ENCODE peak calls at places on chromosomes 6 and 20, in seven cellular contexts. One of them, this sample, is unnamed.

GRCh38 chr6:111914617-111915016 is 41.4 kb upstream of the FYN start:
- DNase-seq in SJCRH30: no peak
- DNase-seq in stimulated activated CD4-positive, alpha-beta T cell treated with anti-CD3 and anti-CD28 coated beads, Interleukin-12 subunit alpha, Interleukin-12 subunit beta, amount 100 ng/mL, for 4 hours: no peak
- DNase-seq in stimulated activated CD8-positive, alpha-beta memory T cell treated with anti-CD3 and anti-CD28 coated beads, Interleukin-12 subunit alpha, Interleukin-12 subunit beta, amount 100 ng/mL, for 1 hour: no peak
- DNase-seq in AG09309: no peak
- DNase-seq in MM.1S: no peak
- DNase-seq in left ventricle myocardium superior: no peak
- DNase-seq in this sample: no peak

GRCh38 chr6:45554596-45554995 is 176.9 kb upstream of the SUPT3H start:
- DNase-seq in SJCRH30: no peak
- DNase-seq in stimulated activated CD4-positive, alpha-beta T cell treated with anti-CD3 and anti-CD28 coated beads, Interleukin-12 subunit alpha, Interleukin-12 subunit beta, amount 100 ng/mL, for 4 hours: no peak
- DNase-seq in stimulated activated CD8-positive, alpha-beta memory T cell treated with anti-CD3 and anti-CD28 coated beads, Interleukin-12 subunit alpha, Interleukin-12 subunit beta, amount 100 ng/mL, for 1 hour: no peak
- DNase-seq in AG09309: no peak
- DNase-seq in MM.1S: no peak
- DNase-seq in left ventricle myocardium superior: no peak
- DNase-seq in this sample: no peak

GRCh38 chr20:21004386-21005076 is 101.6 kb downstream of the LINC00237 start:
- DNase-seq in SJCRH30: no peak
- DNase-seq in stimulated activated CD4-positive, alpha-beta T cell treated with anti-CD3 and anti-CD28 coated beads, Interleukin-12 subunit alpha, Interleukin-12 subunit beta, amount 100 ng/mL, for 4 hours: no peak
- DNase-seq in stimulated activated CD8-positive, alpha-beta memory T cell treated with anti-CD3 and anti-CD28 coated beads, Interleukin-12 subunit alpha, Interleukin-12 subunit beta, amount 100 ng/mL, for 1 hour: no peak
- DNase-seq in AG09309: no peak
- DNase-seq in MM.1S: no peak
- DNase-seq in left ventricle myocardium superior: no peak
- DNase-seq in this sample: no peak

GRCh38 chr6:5172057-5172683 is 87.0 kb downstream of the PPP1R3G start:
- DNase-seq in SJCRH30: peak; percentile 12
- DNase-seq in stimulated activated CD4-positive, alpha-beta T cell treated with anti-CD3 and anti-CD28 coated beads, Interleukin-12 subunit alpha, Interleukin-12 subunit beta, amount 100 ng/mL, for 4 hours: no peak
- DNase-seq in stimulated activated CD8-positive, alpha-beta memory T cell treated with anti-CD3 and anti-CD28 coated beads, Interleukin-12 subunit alpha, Interleukin-12 subunit beta, amount 100 ng/mL, for 1 hour: no peak
- DNase-seq in AG09309: no peak
- DNase-seq in MM.1S: no peak
- DNase-seq in left ventricle myocardium superior: no peak
- DNase-seq in this sample: no peak

GRCh38 chr6:36858407-36858981 is 16.1 kb downstream of the PPIL1 start:
- DNase-seq in SJCRH30: no peak
- DNase-seq in stimulated activated CD4-positive, alpha-beta T cell treated with anti-CD3 and anti-CD28 coated beads, Interleukin-12 subunit alpha, Interleukin-12 subunit beta, amount 100 ng/mL, for 4 hours: no peak
- DNase-seq in stimulated activated CD8-positive, alpha-beta memory T cell treated with anti-CD3 and anti-CD28 coated beads, Interleukin-12 subunit alpha, Interleukin-12 subunit beta, amount 100 ng/mL, for 1 hour: no peak
- DNase-seq in AG09309: peak; percentile 28
- DNase-seq in MM.1S: no peak
- DNase-seq in left ventricle myocardium superior: peak; percentile 56
- DNase-seq in this sample: no peak

GRCh38 chr20:61712632-61713031 is 353.0 kb downstream of the TAF4 start:
- DNase-seq in SJCRH30: no peak
- DNase-seq in stimulated activated CD4-positive, alpha-beta T cell treated with anti-CD3 and anti-CD28 coated beads, Interleukin-12 subunit alpha, Interleukin-12 subunit beta, amount 100 ng/mL, for 4 hours: no peak
- DNase-seq in stimulated activated CD8-positive, alpha-beta memory T cell treated with anti-CD3 and anti-CD28 coated beads, Interleukin-12 subunit alpha, Interleukin-12 subunit beta, amount 100 ng/mL, for 1 hour: no peak
- DNase-seq in AG09309: no peak
- DNase-seq in MM.1S: no peak
- DNase-seq in left ventricle myocardium superior: no peak
- DNase-seq in this sample: no peak

GRCh38 chr6:1055015-1055921 is 256.6 kb upstream of the FOXQ1 start:
- DNase-seq in SJCRH30: no peak
- DNase-seq in stimulated activated CD4-positive, alpha-beta T cell treated with anti-CD3 and anti-CD28 coated beads, Interleukin-12 subunit alpha, Interleukin-12 subunit beta, amount 100 ng/mL, for 4 hours: no peak
- DNase-seq in stimulated activated CD8-positive, alpha-beta memory T cell treated with anti-CD3 and anti-CD28 coated beads, Interleukin-12 subunit alpha, Interleukin-12 subunit beta, amount 100 ng/mL, for 1 hour: no peak
- DNase-seq in AG09309: no peak
- DNase-seq in MM.1S: no peak
- DNase-seq in left ventricle myocardium superior: no peak
- DNase-seq in this sample: no peak

GRCh38 chr20:11794525-11794924 is 123.2 kb upstream of the BTBD3 start:
- DNase-seq in SJCRH30: no peak
- DNase-seq in stimulated activated CD4-positive, alpha-beta T cell treated with anti-CD3 and anti-CD28 coated beads, Interleukin-12 subunit alpha, Interleukin-12 subunit beta, amount 100 ng/mL, for 4 hours: no peak
- DNase-seq in stimulated activated CD8-positive, alpha-beta memory T cell treated with anti-CD3 and anti-CD28 coated beads, Interleukin-12 subunit alpha, Interleukin-12 subunit beta, amount 100 ng/mL, for 1 hour: no peak
- DNase-seq in AG09309: no peak
- DNase-seq in MM.1S: no peak
- DNase-seq in left ventricle myocardium superior: no peak
- DNase-seq in this sample: no peak

GRCh38 chr6:158150701-158151100 is 17.4 kb downstream of the SERAC1 start:
- DNase-seq in SJCRH30: no peak
- DNase-seq in stimulated activated CD4-positive, alpha-beta T cell treated with anti-CD3 and anti-CD28 coated beads, Interleukin-12 subunit alpha, Interleukin-12 subunit beta, amount 100 ng/mL, for 4 hours: no peak
- DNase-seq in stimulated activated CD8-positive, alpha-beta memory T cell treated with anti-CD3 and anti-CD28 coated beads, Interleukin-12 subunit alpha, Interleukin-12 subunit beta, amount 100 ng/mL, for 1 hour: no peak
- DNase-seq in AG09309: no peak
- DNase-seq in MM.1S: no peak
- DNase-seq in left ventricle myocardium superior: no peak
- DNase-seq in this sample: no peak

GRCh38 chr6:144140859-144141258 is 9.5 kb upstream of the STX11 start:
- DNase-seq in SJCRH30: no peak
- DNase-seq in stimulated activated CD4-positive, alpha-beta T cell treated with anti-CD3 and anti-CD28 coated beads, Interleukin-12 subunit alpha, Interleukin-12 subunit beta, amount 100 ng/mL, for 4 hours: no peak
- DNase-seq in stimulated activated CD8-positive, alpha-beta memory T cell treated with anti-CD3 and anti-CD28 coated beads, Interleukin-12 subunit alpha, Interleukin-12 subunit beta, amount 100 ng/mL, for 1 hour: no peak
- DNase-seq in AG09309: no peak
- DNase-seq in MM.1S: no peak
- DNase-seq in left ventricle myocardium superior: no peak
- DNase-seq in this sample: no peak

GRCh38 chr6:169800668-169801395 is 49.4 kb downstream of the ERMARD start:
- DNase-seq in SJCRH30: peak; percentile 80
- DNase-seq in stimulated activated CD4-positive, alpha-beta T cell treated with anti-CD3 and anti-CD28 coated beads, Interleukin-12 subunit alpha, Interleukin-12 subunit beta, amount 100 ng/mL, for 4 hours: no peak
- DNase-seq in stimulated activated CD8-positive, alpha-beta memory T cell treated with anti-CD3 and anti-CD28 coated beads, Interleukin-12 subunit alpha, Interleukin-12 subunit beta, amount 100 ng/mL, for 1 hour: no peak
- DNase-seq in AG09309: peak; percentile 28
- DNase-seq in MM.1S: peak; percentile 58
- DNase-seq in left ventricle myocardium superior: no peak
- DNase-seq in this sample: no peak

GRCh38 chr20:22160254-22160653 is 424.1 kb downstream of the FOXA2 start:
- DNase-seq in SJCRH30: no peak
- DNase-seq in stimulated activated CD4-positive, alpha-beta T cell treated with anti-CD3 and anti-CD28 coated beads, Interleukin-12 subunit alpha, Interleukin-12 subunit beta, amount 100 ng/mL, for 4 hours: no peak
- DNase-seq in stimulated activated CD8-positive, alpha-beta memory T cell treated with anti-CD3 and anti-CD28 coated beads, Interleukin-12 subunit alpha, Interleukin-12 subunit beta, amount 100 ng/mL, for 1 hour: no peak
- DNase-seq in AG09309: no peak
- DNase-seq in MM.1S: no peak
- DNase-seq in left ventricle myocardium superior: no peak
- DNase-seq in this sample: no peak

GRCh38 chr6:124947821-124948451 is 14.3 kb upstream of the RNF217 start:
- DNase-seq in SJCRH30: no peak
- DNase-seq in stimulated activated CD4-positive, alpha-beta T cell treated with anti-CD3 and anti-CD28 coated beads, Interleukin-12 subunit alpha, Interleukin-12 subunit beta, amount 100 ng/mL, for 4 hours: no peak
- DNase-seq in stimulated activated CD8-positive, alpha-beta memory T cell treated with anti-CD3 and anti-CD28 coated beads, Interleukin-12 subunit alpha, Interleukin-12 subunit beta, amount 100 ng/mL, for 1 hour: no peak
- DNase-seq in AG09309: no peak
- DNase-seq in MM.1S: no peak
- DNase-seq in left ventricle myocardium superior: no peak
- DNase-seq in this sample: no peak

GRCh38 chr6:154247119-154247814 is 109.3 kb downstream of the IPCEF1 start:
- DNase-seq in SJCRH30: peak; percentile 48
- DNase-seq in stimulated activated CD4-positive, alpha-beta T cell treated with anti-CD3 and anti-CD28 coated beads, Interleukin-12 subunit alpha, Interleukin-12 subunit beta, amount 100 ng/mL, for 4 hours: no peak
- DNase-seq in stimulated activated CD8-positive, alpha-beta memory T cell treated with anti-CD3 and anti-CD28 coated beads, Interleukin-12 subunit alpha, Interleukin-12 subunit beta, amount 100 ng/mL, for 1 hour: no peak
- DNase-seq in AG09309: no peak
- DNase-seq in MM.1S: no peak
- DNase-seq in left ventricle myocardium superior: no peak
- DNase-seq in this sample: no peak

GRCh38 chr6:2790588-2790987 is 25.4 kb downstream of the WRNIP1 start:
- DNase-seq in SJCRH30: peak; percentile 48
- DNase-seq in stimulated activated CD4-positive, alpha-beta T cell treated with anti-CD3 and anti-CD28 coated beads, Interleukin-12 subunit alpha, Interleukin-12 subunit beta, amount 100 ng/mL, for 4 hours: no peak
- DNase-seq in stimulated activated CD8-positive, alpha-beta memory T cell treated with anti-CD3 and anti-CD28 coated beads, Interleukin-12 subunit alpha, Interleukin-12 subunit beta, amount 100 ng/mL, for 1 hour: no peak
- DNase-seq in AG09309: no peak
- DNase-seq in MM.1S: no peak
- DNase-seq in left ventricle myocardium superior: no peak
- DNase-seq in this sample: no peak

GRCh38 chr20:59159091-59159821 is 4.4 kb upstream of the ZNF831 start:
- DNase-seq in SJCRH30: no peak
- DNase-seq in stimulated activated CD4-positive, alpha-beta T cell treated with anti-CD3 and anti-CD28 coated beads, Interleukin-12 subunit alpha, Interleukin-12 subunit beta, amount 100 ng/mL, for 4 hours: no peak
- DNase-seq in stimulated activated CD8-positive, alpha-beta memory T cell treated with anti-CD3 and anti-CD28 coated beads, Interleukin-12 subunit alpha, Interleukin-12 subunit beta, amount 100 ng/mL, for 1 hour: peak; percentile 51
- DNase-seq in AG09309: no peak
- DNase-seq in MM.1S: no peak
- DNase-seq in left ventricle myocardium superior: no peak
- DNase-seq in this sample: peak; percentile 68

GRCh38 chr6:69631552-69632346 is 165.1 kb downstream of the LMBRD1 start:
- DNase-seq in SJCRH30: no peak
- DNase-seq in stimulated activated CD4-positive, alpha-beta T cell treated with anti-CD3 and anti-CD28 coated beads, Interleukin-12 subunit alpha, Interleukin-12 subunit beta, amount 100 ng/mL, for 4 hours: no peak
- DNase-seq in stimulated activated CD8-positive, alpha-beta memory T cell treated with anti-CD3 and anti-CD28 coated beads, Interleukin-12 subunit alpha, Interleukin-12 subunit beta, amount 100 ng/mL, for 1 hour: no peak
- DNase-seq in AG09309: no peak
- DNase-seq in MM.1S: peak; percentile 67
- DNase-seq in left ventricle myocardium superior: no peak
- DNase-seq in this sample: peak; percentile 28

GRCh38 chr6:110481081-110481480 is 4.7 kb upstream of the SLC22A16 start:
- DNase-seq in SJCRH30: no peak
- DNase-seq in stimulated activated CD4-positive, alpha-beta T cell treated with anti-CD3 and anti-CD28 coated beads, Interleukin-12 subunit alpha, Interleukin-12 subunit beta, amount 100 ng/mL, for 4 hours: no peak
- DNase-seq in stimulated activated CD8-positive, alpha-beta memory T cell treated with anti-CD3 and anti-CD28 coated beads, Interleukin-12 subunit alpha, Interleukin-12 subunit beta, amount 100 ng/mL, for 1 hour: no peak
- DNase-seq in AG09309: no peak
- DNase-seq in MM.1S: no peak
- DNase-seq in left ventricle myocardium superior: no peak
- DNase-seq in this sample: no peak

GRCh38 chr20:23200914-23201313 is 114.8 kb upstream of the CD93 start:
- DNase-seq in SJCRH30: peak; percentile 45
- DNase-seq in stimulated activated CD4-positive, alpha-beta T cell treated with anti-CD3 and anti-CD28 coated beads, Interleukin-12 subunit alpha, Interleukin-12 subunit beta, amount 100 ng/mL, for 4 hours: no peak
- DNase-seq in stimulated activated CD8-positive, alpha-beta memory T cell treated with anti-CD3 and anti-CD28 coated beads, Interleukin-12 subunit alpha, Interleukin-12 subunit beta, amount 100 ng/mL, for 1 hour: no peak
- DNase-seq in AG09309: no peak
- DNase-seq in MM.1S: no peak
- DNase-seq in left ventricle myocardium superior: no peak
- DNase-seq in this sample: no peak

GRCh38 chr20:57950764-57951163 is 240.9 kb upstream of the PMEPA1 start:
- DNase-seq in SJCRH30: no peak
- DNase-seq in stimulated activated CD4-positive, alpha-beta T cell treated with anti-CD3 and anti-CD28 coated beads, Interleukin-12 subunit alpha, Interleukin-12 subunit beta, amount 100 ng/mL, for 4 hours: no peak
- DNase-seq in stimulated activated CD8-positive, alpha-beta memory T cell treated with anti-CD3 and anti-CD28 coated beads, Interleukin-12 subunit alpha, Interleukin-12 subunit beta, amount 100 ng/mL, for 1 hour: no peak
- DNase-seq in AG09309: no peak
- DNase-seq in MM.1S: no peak
- DNase-seq in left ventricle myocardium superior: no peak
- DNase-seq in this sample: no peak

GRCh38 chr6:28858963-28859362 is 64.8 kb downstream of the TRIM27 start:
- DNase-seq in SJCRH30: no peak
- DNase-seq in stimulated activated CD4-positive, alpha-beta T cell treated with anti-CD3 and anti-CD28 coated beads, Interleukin-12 subunit alpha, Interleukin-12 subunit beta, amount 100 ng/mL, for 4 hours: no peak
- DNase-seq in stimulated activated CD8-positive, alpha-beta memory T cell treated with anti-CD3 and anti-CD28 coated beads, Interleukin-12 subunit alpha, Interleukin-12 subunit beta, amount 100 ng/mL, for 1 hour: no peak
- DNase-seq in AG09309: no peak
- DNase-seq in MM.1S: no peak
- DNase-seq in left ventricle myocardium superior: no peak
- DNase-seq in this sample: no peak